ENCODE peak calls at places on chromosome 22, in five cellular contexts. L, T, J, P and N are unnamed samples.
A peak's percentile ranks its signal among the peaks of the same experiment; 100 is the strongest.

GRCh38 chr22:44734801-44735517 is 17.4 kb upstream of the ARHGAP8 start:
- DNase-seq in L (peak; percentile 30), T (no peak), J (no peak), P (no peak), N (no peak)

GRCh38 chr22:43436536-43437267 is 24.9 kb downstream of the MPPED1 start:
- DNase-seq in L (no peak), T (no peak), J (no peak), P (no peak), N (no peak)

GRCh38 chr22:46354176-46354992 is 18.9 kb downstream of the TRMU start:
- DNase-seq in L (no peak), T (no peak), J (no peak), P (no peak), N (no peak)

GRCh38 chr22:44738347-44738715 is 14.0 kb upstream of the ARHGAP8 start:
- DNase-seq in L (no peak), T (no peak), J (no peak), P (no peak), N (no peak)

GRCh38 chr22:28874816-28875320 is 8.5 kb upstream of the ZNRF3 start:
- DNase-seq in L (no peak), T (no peak), J (no peak), P (no peak), N (no peak)

GRCh38 chr22:45855961-45856360 is 121.0 kb downstream of the WNT7B start:
- DNase-seq in L (no peak), T (no peak), J (no peak), P (no peak), N (no peak)

GRCh38 chr22:43263645-43264514 is 76.9 kb upstream of the TTLL12 start:
- DNase-seq in L (no peak), T (peak; percentile 30), J (peak; percentile 48), P (peak; percentile 92), N (no peak)

GRCh38 chr22:33126881-33127280 is 68.7 kb upstream of the SYN3 start:
- DNase-seq in L (peak; percentile 64), T (no peak), J (peak; percentile 8), P (no peak), N (no peak)

GRCh38 chr22:24189249-24190158 is 8.2 kb downstream of the SUSD2 start:
- DNase-seq in L (peak; percentile 85), T (peak; percentile 76), J (peak; percentile 45), P (no peak), N (peak; percentile 24)

GRCh38 chr22:22571429-22571828 is 12.4 kb upstream of the PRAME start:
- DNase-seq in L (no peak), T (no peak), J (no peak), P (no peak), N (no peak)

GRCh38 chr22:23119492-23120414 is 22.0 kb downstream of the RSPH14 start:
- DNase-seq in L (no peak), T (no peak), J (no peak), P (peak; percentile 66), N (no peak)

GRCh38 chr22:24153353-24153752 is 27.9 kb upstream of the SUSD2 start:
- DNase-seq in L (no peak), T (no peak), J (peak; percentile 50), P (peak; percentile 76), N (no peak)

GRCh38 chr22:23100124-23100801 is 29.9 kb downstream of the GNAZ start:
- DNase-seq in L (no peak), T (no peak), J (no peak), P (no peak), N (no peak)

GRCh38 chr22:37632174-37633081 is 7.0 kb upstream of the SH3BP1 start:
- DNase-seq in L (no peak), T (no peak), J (no peak), P (no peak), N (no peak)

GRCh38 chr22:39292561-39293074 is 26.8 kb downstream of the RPL3 start:
- DNase-seq in L (peak; percentile 77), T (peak; percentile 90), J (peak; percentile 90), P (no peak), N (peak; percentile 56)

GRCh38 chr22:35563211-35563610 is 22.6 kb downstream of the RASD2 start:
- DNase-seq in L (no peak), T (no peak), J (no peak), P (no peak), N (no peak)

GRCh38 chr22:35567794-35568193 is 27.2 kb downstream of the RASD2 start:
- DNase-seq in L (peak; percentile 52), T (peak; percentile 55), J (no peak), P (no peak), N (no peak)

GRCh38 chr22:35561796-35562526 is 21.3 kb downstream of the RASD2 start:
- DNase-seq in L (no peak), T (no peak), J (peak; percentile 61), P (no peak), N (no peak)

GRCh38 chr22:35567214-35567792 is 26.7 kb downstream of the RASD2 start:
- DNase-seq in L (no peak), T (no peak), J (no peak), P (no peak), N (no peak)

DNA sequence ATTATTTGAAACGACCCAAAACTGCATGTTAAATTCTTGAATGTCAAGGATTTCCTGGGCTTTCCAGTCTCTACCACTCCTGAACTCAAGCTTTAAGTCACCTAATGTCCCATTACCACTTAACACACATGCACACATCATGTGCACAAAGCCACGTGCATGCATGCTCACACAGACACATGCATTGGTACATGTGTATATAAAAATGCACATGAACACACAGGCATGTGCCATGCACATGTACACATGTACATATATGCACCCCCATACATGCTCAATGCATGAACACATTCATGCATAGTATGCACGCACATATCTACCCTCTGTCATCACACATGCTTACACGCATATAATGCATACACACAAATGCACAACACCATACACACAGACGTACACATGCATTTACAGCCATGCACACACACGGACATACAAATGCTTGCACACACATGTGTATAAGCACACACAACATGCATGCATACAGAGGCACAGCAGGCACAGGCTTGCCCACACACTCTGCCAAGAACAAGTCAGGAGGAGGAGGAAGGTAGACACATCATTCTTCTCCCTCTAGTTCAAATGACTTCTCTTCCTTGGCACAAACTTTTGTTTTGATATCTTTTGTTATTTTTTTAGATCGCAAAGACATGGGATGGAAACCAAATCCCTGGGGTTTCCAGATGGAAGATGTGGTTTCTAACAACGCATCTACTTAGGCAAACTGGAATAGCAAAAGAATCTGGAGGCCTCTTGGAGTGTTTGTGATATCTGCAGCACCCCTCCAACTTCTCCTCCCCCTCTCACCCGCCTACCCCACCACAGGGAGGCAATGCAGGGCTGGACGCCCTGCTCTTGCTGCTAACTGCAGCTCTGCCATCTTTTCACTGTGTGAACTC is 24.6 kb downstream of the RASD2 start:
- DNase-seq in L (no peak), T (no peak), J (peak; percentile 72), P (no peak), N (peak; percentile 29)
- TF ChIP-seq CTCF in L (no peak), T (no peak), J (no peak), P (no peak), N (no peak)

GRCh38 chr22:50001388-50002231 is 11.0 kb downstream of the IL17REL start:
- DNase-seq in L (peak; percentile 64), T (no peak), J (no peak), P (no peak), N (no peak)
- TF ChIP-seq CTCF in L (no peak), T (no peak), J (no peak), P (no peak), N (no peak)

GRCh38 chr22:19146215-19146968 is 1.9 kb upstream of the ESS2 start:
- DNase-seq in L (no peak), T (no peak), J (no peak), P (no peak), N (no peak)
- TF ChIP-seq CTCF in L (no peak), T (no peak), J (no peak), P (no peak), N (no peak)

GRCh38 chr22:19793656-19794310 is 33.2 kb downstream of the TBX1 start:
- DNase-seq in L (no peak), T (no peak), J (no peak), P (no peak), N (no peak)
- TF ChIP-seq CTCF in L (no peak), T (no peak), J (no peak), P (no peak), N (no peak)

GRCh38 chr22:20259336-20259705 is 8.8 kb downstream of the RTN4R start:
- DNase-seq in L (no peak), T (no peak), J (no peak), P (no peak), N (no peak)

GRCh38 chr22:20256562-20257473 is 11.3 kb downstream of the RTN4R start:
- DNase-seq in L (no peak), T (no peak), J (no peak), P (no peak), N (no peak)

GRCh38 chr22:20257474-20258299 is 10.4 kb downstream of the RTN4R start:
- DNase-seq in L (no peak), T (no peak), J (no peak), P (no peak), N (no peak)

GRCh38 chr22:20260071-20260722 is 7.9 kb downstream of the RTN4R start:
- DNase-seq in L (no peak), T (no peak), J (no peak), P (no peak), N (no peak)

GRCh38 chr22:20258584-20259335 is 9.4 kb downstream of the RTN4R start:
- DNase-seq in L (no peak), T (no peak), J (no peak), P (no peak), N (no peak)
- TF ChIP-seq CTCF in L (peak; percentile 48), T (peak; percentile 9), J (peak; percentile 21), P (peak; percentile 19), N (peak; percentile 11)